ENCODE peak calls at places on chromosome 18, in eight cellular contexts. B, A, I, U, X, G, S and H are unnamed samples. For H4K20me1, H3K36me3 and H3K4me1, the result is how much of the 10 kb centered on the place peaks cover.

GRCh38 chr18:36769611-36770314 is 59.0 kb downstream of the TPGS2 start:
- DNase-seq in I (peak), G (no peak), S (peak), B (no peak), U (no peak), X (no peak), A (peak), H (no peak)

GRCh38 chr18:13216092-13216582 is 2.4 kb upstream of the LDLRAD4 start:
- DNase-seq in X (peak), A (peak), U (peak), B (peak), G (peak), S (peak), I (peak), H (peak)

GRCh38 chr18:55988537-55988936 is 400.5 kb upstream of the TCF4 start:
- DNase-seq in U (no peak), B (no peak), X (peak), A (no peak), S (no peak), G (peak), I (no peak), H (peak)

GRCh38 chr18:57249896-57250295 is 102.5 kb upstream of the ST8SIA3 start:
- DNase-seq in I (no peak), B (no peak), U (no peak), S (no peak), A (no peak), X (no peak), G (no peak), H (no peak)

GRCh38 chr18:37565985-37566478 is 434 bp upstream of the CELF4 start:
- DNase-seq in U (peak), A (peak), X (peak), S (peak), G (peak), I (no peak), B (no peak), H (peak)

GRCh38 chr18:8548186-8548585 is 61.1 kb upstream of the RAB12 start:
- DNase-seq in X (peak), S (no peak), U (no peak), I (no peak), A (no peak), B (no peak), G (peak), H (no peak)

GRCh38 chr18:78330761-78331160 is 648.9 kb upstream of the SALL3 start:
- DNase-seq in S (no peak), X (peak), B (no peak), A (no peak), G (no peak), I (no peak), U (no peak), H (no peak)

GRCh38 chr18:67425724-67426123 is 90.8 kb downstream of the DSEL start:
- DNase-seq in G (peak), A (no peak), B (no peak), X (peak), I (no peak), S (no peak), U (no peak), H (peak)

GRCh38 chr18:10659000-10659399 is 133.2 kb downstream of the NAPG start:
- DNase-seq in S (no peak), B (no peak), X (no peak), G (no peak), I (no peak), A (no peak), U (no peak), H (no peak)

GRCh38 chr18:35729971-35730668 is 148.6 kb downstream of the GALNT1 start:
- DNase-seq in I (no peak), X (no peak), A (no peak), S (no peak), U (no peak), G (no peak), B (no peak), H (no peak)

GRCh38 chr18:13558790-13559189 is 167.6 kb downstream of the FAM210A start:
- DNase-seq in B (no peak), G (no peak), U (no peak), X (no peak), I (no peak), A (no peak), S (no peak), H (no peak)

GRCh38 chr18:59446012-59446411 is 86.9 kb upstream of the LMAN1 start:
- DNase-seq in A (peak), B (no peak), I (no peak), U (no peak), S (peak), X (peak), G (peak), H (peak)

GRCh38 chr18:75205760-75206109 is 3.2 kb downstream of the PTGR3 start:
- DNase-seq in B (no peak), G (no peak), X (peak), A (peak), U (no peak), S (peak), I (no peak), H (peak)
- H4K20me1 ChIP-seq in B (under half), G (under half), X (under half), A (under half), U (under half), S (half or more), I (under half), H (under half)

GRCh38 chr18:51069885-51070284 is 39.9 kb downstream of the SMAD4 start:
- DNase-seq in I (no peak), A (no peak), B (no peak), S (no peak), U (no peak), X (peak), G (peak), H (no peak)

GRCh38 chr18:51064256-51064655 is 34.2 kb downstream of the SMAD4 start:
- DNase-seq in A (no peak), S (no peak), X (no peak), G (no peak), U (no peak), B (no peak), I (no peak), H (no peak)

GRCh38 chr18:51066273-51066672 is 36.3 kb downstream of the SMAD4 start:
- DNase-seq in G (peak), X (peak), B (no peak), U (no peak), S (no peak), I (no peak), A (no peak), H (no peak)

GRCh38 chr18:51070545-51070944 is 40.5 kb downstream of the SMAD4 start:
- DNase-seq in A (no peak), I (no peak), S (no peak), X (peak), U (no peak), B (no peak), G (peak), H (no peak)

DNA sequence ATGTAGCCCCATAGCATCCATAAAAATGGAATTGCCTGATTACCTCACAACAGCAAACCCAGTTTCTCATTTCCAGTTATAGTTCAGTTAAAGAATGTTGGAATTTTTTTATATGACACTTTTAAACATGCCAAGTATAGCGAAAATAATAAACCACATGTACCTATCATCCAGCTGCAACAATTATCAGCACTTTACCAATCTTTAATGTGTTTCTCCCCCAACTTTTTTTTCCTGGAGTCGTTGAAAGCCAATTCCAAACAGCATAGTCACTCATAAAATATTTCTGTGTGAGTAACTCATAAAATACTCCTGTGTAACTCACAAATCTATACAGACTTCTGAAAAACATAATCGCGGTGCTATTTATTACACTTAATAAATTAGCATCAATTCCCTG is 38.1 kb downstream of the SMAD4 start:
- DNase-seq in U (no peak), I (no peak), G (peak), X (peak), A (no peak), S (no peak), B (no peak), H (no peak)
- H3K36me3 ChIP-seq in U (half or more), I (under half), G (under half), X (under half), A (under half), S (under half), B (half or more), H (under half)

DNA sequence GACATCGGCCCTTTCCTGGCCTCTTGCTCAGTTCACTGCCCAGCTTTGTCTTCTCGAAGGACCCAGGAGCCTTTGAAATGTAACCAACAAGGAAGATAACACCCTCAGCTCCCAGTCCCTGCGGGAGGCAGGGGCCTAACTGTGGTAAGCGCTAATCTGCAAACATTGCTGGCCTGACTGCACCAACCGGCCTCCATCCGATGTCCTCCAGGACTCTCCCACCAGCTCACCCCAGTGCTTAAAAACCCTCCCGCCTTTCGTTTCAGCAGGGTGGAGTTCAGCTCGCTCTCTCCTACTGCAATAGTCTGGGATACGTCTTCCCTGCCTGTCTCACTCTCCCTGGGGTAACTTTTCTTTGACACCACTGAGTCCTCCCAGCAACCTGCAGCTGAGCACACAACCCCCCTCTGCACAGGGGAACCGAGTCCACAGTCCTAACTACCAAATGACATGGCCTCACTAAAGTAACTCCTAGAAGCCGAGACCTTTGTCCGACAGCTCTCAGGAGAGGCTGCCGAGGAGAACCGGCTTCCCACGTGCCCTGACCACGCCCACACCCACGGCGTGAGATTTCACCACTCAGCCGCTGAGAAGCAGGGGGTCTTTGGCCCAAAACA is 76.1 kb downstream of the MBP start:
- DNase-seq in U (no peak), A (no peak), I (no peak), X (no peak), B (no peak), S (peak), G (no peak), H (peak)
- H3K4me1 ChIP-seq in U (under half), A (under half), I (under half), X (under half), B (half or more), S (under half), G (under half), H (under half)

DNA sequence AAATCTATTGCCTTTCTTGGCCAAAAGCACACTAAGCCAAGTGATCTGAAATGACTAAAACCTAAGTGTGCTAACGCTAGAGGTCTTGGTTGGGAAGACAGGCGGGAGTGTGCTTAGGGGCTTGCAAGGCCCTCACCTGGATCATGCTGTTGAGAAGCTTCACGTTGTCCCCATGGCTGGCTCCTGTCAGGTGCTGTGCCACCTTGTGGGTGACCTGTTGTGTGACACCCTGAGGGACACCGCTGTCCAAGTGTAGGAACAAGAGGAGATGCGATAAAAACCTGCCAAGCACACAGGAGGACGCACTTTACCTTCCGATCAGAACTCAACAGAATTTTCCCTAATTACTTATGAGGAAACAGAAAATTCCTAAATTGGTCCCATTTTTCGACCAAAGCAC is 50.8 kb downstream of the EPG5 start:
- DNase-seq in B (peak), U (no peak), A (peak), S (peak), X (no peak), G (no peak), I (no peak), H (peak)
- H4K20me1 ChIP-seq in B (under half), U (under half), A (under half), S (under half), X (under half), G (under half), I (under half), H (under half)

GRCh38 chr18:75727479-75727878 is 300.0 kb upstream of the SMIM21 start:
- DNase-seq in G (peak), A (peak), S (peak), B (peak), U (peak), I (peak), X (peak), H (peak)

GRCh38 chr18:75730249-75730648 is 302.7 kb upstream of the SMIM21 start:
- DNase-seq in A (no peak), S (no peak), B (no peak), I (no peak), G (no peak), X (no peak), U (no peak), H (no peak)

GRCh38 chr18:75728621-75729020 is 301.1 kb upstream of the SMIM21 start:
- DNase-seq in U (no peak), B (no peak), G (no peak), S (no peak), X (no peak), A (no peak), I (no peak), H (no peak)
- H3K36me3 ChIP-seq in U (under half), B (under half), G (under half), S (under half), X (under half), A (under half), I (under half), H (under half)

DNA sequence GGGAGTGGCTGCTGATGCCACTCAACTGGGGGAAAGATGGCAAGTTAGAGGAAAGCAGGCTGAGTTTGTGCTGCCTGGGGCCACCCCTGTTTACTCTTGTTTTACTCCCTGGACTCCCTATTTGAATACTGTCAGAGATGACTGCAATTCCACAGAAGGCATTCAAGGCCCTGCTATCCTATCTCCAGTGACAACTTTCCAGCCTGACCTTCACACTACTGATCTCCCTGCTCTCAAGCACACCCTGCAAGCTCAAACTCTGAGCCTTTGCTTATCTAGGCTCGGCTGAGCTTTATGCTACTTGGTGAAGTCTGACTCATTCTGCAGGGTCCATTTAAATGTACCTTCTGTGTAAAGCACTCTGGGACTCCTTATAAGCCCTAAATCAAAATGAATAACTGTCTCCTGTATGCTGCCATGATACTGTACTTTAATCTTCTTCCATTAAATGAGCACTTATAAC is 39.3 kb upstream of the DSG1 start:
- DNase-seq in X (no peak), B (no peak), A (no peak), S (no peak), U (no peak), G (peak), I (no peak), H (peak)
- H3K4me1 ChIP-seq in X (under half), B (under half), A (under half), S (under half), U (under half), G (under half), I (under half), H (under half)